ENCODE peak calls at places on chromosomes 6 and 20, in seven cellular contexts. U, G, J, H, L, K and C are unnamed samples. For H3K4me1, the result is how much of the 10 kb centered on the place peaks cover.

GRCh38 chr6:127484207-127484858 is 25.1 kb upstream of the KIAA0408 start:
- DNase-seq in U (no peak), G (no peak), J (peak), H (no peak), L (no peak), K (no peak), C (no peak)

GRCh38 chr6:31771992-31772358 is 5.2 kb downstream of the VWA7 start:
- DNase-seq in U (no peak), G (no peak), J (no peak), H (no peak), L (no peak), K (no peak), C (no peak)

GRCh38 chr20:37484386-37484785 is 36.7 kb upstream of the NNAT start:
- DNase-seq in U (no peak), G (no peak), J (no peak), H (no peak), L (no peak), K (no peak), C (no peak)

GRCh38 chr6:126804255-126805064 is 314.0 kb upstream of the RSPO3 start:
- DNase-seq in U (no peak), G (no peak), J (peak), H (no peak), L (peak), K (no peak), C (peak)

GRCh38 chr20:20930500-20930899 is 175.7 kb downstream of the LINC00237 start:
- DNase-seq in U (no peak), G (no peak), J (no peak), H (no peak), L (no peak), K (no peak), C (no peak)

GRCh38 chr20:3403741-3404140 is 3.7 kb downstream of the DNAAF9 start:
- DNase-seq in U (no peak), G (no peak), J (no peak), H (no peak), L (no peak), K (no peak), C (no peak)

GRCh38 chr6:132830236-132830799 is 15.9 kb downstream of the RPS12 start:
- DNase-seq in U (no peak), G (no peak), J (no peak), H (no peak), L (no peak), K (no peak), C (no peak)

GRCh38 chr20:38878798-38879197 is 47.4 kb upstream of the FAM83D start:
- DNase-seq in U (no peak), G (no peak), J (no peak), H (no peak), L (no peak), K (no peak), C (no peak)

GRCh38 chr6:166335378-166336366 is 6.7 kb downstream of the SFT2D1 start:
- DNase-seq in U (no peak), G (no peak), J (no peak), H (no peak), L (no peak), K (no peak), C (no peak)

GRCh38 chr20:52118233-52118632 is 73.3 kb downstream of the ZFP64 start:
- DNase-seq in U (no peak), G (no peak), J (no peak), H (no peak), L (no peak), K (no peak), C (no peak)

GRCh38 chr6:158312672-158313397 is 570 bp downstream of the TULP4 start:
- DNase-seq in U (no peak), G (no peak), J (no peak), H (no peak), L (no peak), K (no peak), C (no peak)

GRCh38 chr20:63023836-63024571 is 17.2 kb upstream of the BHLHE23 start:
- DNase-seq in U (no peak), G (no peak), J (no peak), H (peak), L (no peak), K (no peak), C (peak)

GRCh38 chr6:161056451-161056850 is 64.9 kb downstream of the MAP3K4 start:
- DNase-seq in U (no peak), G (no peak), J (no peak), H (no peak), L (no peak), K (no peak), C (no peak)

GRCh38 chr6:26471970-26472369 is 14.2 kb downstream of the BTN2A1 start:
- DNase-seq in U (no peak), G (no peak), J (no peak), H (no peak), L (no peak), K (no peak), C (no peak)

GRCh38 chr20:41045680-41046079 is 17.1 kb downstream of the TOP1 start:
- DNase-seq in U (no peak), G (no peak), J (no peak), H (no peak), L (no peak), K (no peak), C (no peak)

GRCh38 chr6:36786055-36786675 is 53.1 kb downstream of the CPNE5 start:
- DNase-seq in U (no peak), G (no peak), J (no peak), H (no peak), L (no peak), K (no peak), C (no peak)

GRCh38 chr6:36780517-36781210 is 58.6 kb downstream of the CPNE5 start:
- DNase-seq in U (no peak), G (peak), J (no peak), H (peak), L (no peak), K (no peak), C (no peak)

GRCh38 chr6:36784379-36784636 is 54.9 kb downstream of the CPNE5 start:
- DNase-seq in U (no peak), G (no peak), J (no peak), H (no peak), L (no peak), K (no peak), C (no peak)

GRCh38 chr6:36781669-36782068 is 57.6 kb downstream of the CPNE5 start:
- DNase-seq in U (no peak), G (no peak), J (no peak), H (no peak), L (no peak), K (no peak), C (no peak)

DNA sequence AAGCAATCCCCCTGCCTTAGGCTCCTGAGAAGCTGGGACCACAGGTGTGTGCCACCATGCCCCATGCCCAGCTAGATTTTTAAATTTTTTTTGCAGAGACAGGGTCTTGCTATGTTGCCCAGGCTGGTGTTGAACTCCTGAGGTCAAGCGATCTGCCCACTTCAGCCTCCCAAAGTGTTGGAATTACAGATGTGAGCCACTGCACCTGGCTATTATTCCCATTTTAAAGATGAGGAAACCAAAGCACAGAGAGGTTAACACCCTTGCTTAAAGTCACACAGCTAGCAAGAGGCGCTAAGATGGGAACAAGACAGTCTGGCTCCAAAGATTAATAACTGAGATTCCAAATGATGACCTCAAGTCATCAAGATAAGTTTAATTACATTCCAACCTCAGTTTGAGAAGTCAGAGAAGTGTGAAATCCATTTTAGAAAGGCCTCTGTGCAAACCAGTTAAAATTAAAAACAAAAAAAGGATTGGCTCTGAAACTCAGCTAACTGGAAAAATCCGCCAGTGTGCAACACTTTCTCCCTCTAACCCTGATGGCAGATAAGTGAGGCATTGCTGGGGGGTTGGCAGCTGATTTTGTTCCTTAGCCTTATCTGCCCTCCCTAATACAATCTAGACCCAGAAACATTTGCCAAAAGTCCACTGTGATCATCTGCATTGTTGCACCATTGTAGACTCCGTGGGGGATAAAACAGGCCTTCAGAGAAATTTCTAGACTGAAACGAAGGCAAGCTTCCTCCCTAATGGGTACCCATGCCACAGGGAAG is 55.5 kb downstream of the CPNE5 start:
- DNase-seq in U (no peak), G (no peak), J (no peak), H (no peak), L (no peak), K (no peak), C (no peak)
- H3K4me1 ChIP-seq in U (under half), G (under half), J (under half), H (under half), L (under half), K (under half), C (under half)

DNA sequence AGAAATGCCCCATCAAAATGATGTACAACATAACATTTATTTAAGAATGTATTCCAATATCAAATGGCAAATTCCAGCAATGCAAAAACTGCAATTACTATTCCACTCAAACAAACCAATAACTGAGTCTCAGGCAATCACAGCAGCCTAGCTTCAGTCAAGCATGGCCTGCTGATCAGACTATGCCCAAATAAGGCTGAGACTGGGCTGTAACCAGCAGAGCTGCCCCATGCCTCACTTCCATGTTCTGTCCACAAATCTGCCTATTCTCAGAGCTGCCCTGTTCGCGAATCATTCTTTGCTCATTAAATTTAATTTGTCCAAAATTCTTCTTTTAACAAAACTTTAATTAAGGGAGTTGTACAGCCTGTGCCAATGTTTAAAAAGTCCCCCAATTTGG is 155.4 kb downstream of the FNDC1 start:
- DNase-seq in U (no peak), G (no peak), J (no peak), H (no peak), L (no peak), K (no peak), C (no peak)
- H3K27ac ChIP-seq in U (no peak), G (no peak), J (no peak), H (no peak), L (no peak), K (no peak), C (no peak)

GRCh38 chr6:46015119-46015968 is at the start of gene CLIC5:
- DNase-seq in U (peak), G (peak), J (peak), H (peak), L (peak), K (peak), C (peak)

GRCh38 chr6:46016063-46016608 is 476 bp upstream of the CLIC5 start:
- DNase-seq in U (no peak), G (no peak), J (no peak), H (no peak), L (no peak), K (no peak), C (no peak)

GRCh38 chr6:46014511-46015118 is 1.0 kb downstream of the CLIC5 start:
- DNase-seq in U (no peak), G (no peak), J (no peak), H (peak), L (peak), K (peak), C (no peak)

GRCh38 chr6:46013639-46014038 is 2.0 kb downstream of the CLIC5 start:
- DNase-seq in U (no peak), G (no peak), J (no peak), H (no peak), L (no peak), K (no peak), C (no peak)

GRCh38 chr6:46014054-46014453 is 1.6 kb downstream of the CLIC5 start:
- DNase-seq in U (no peak), G (no peak), J (no peak), H (no peak), L (no peak), K (no peak), C (no peak)
- H3K4me3 ChIP-seq in U (no peak), G (no peak), J (no peak), H (peak), L (no peak), K (peak), C (no peak)

GRCh38 chr6:11437824-11438459 is 99.6 kb upstream of the TMEM170B start:
- DNase-seq in U (no peak), G (no peak), J (no peak), H (no peak), L (no peak), K (no peak), C (no peak)
- H3K4me1 ChIP-seq in U (under half), G (under half), J (under half), H (under half), L (under half), K (under half), C (under half)

GRCh38 chr6:74554041-74554440 is 651.8 kb downstream of the COL12A1 start:
- DNase-seq in U (no peak), G (no peak), J (no peak), H (no peak), L (no peak), K (no peak), C (no peak)

GRCh38 chr6:74551896-74552295 is 654.0 kb downstream of the COL12A1 start:
- DNase-seq in U (no peak), G (no peak), J (no peak), H (no peak), L (no peak), K (no peak), C (no peak)

DNA sequence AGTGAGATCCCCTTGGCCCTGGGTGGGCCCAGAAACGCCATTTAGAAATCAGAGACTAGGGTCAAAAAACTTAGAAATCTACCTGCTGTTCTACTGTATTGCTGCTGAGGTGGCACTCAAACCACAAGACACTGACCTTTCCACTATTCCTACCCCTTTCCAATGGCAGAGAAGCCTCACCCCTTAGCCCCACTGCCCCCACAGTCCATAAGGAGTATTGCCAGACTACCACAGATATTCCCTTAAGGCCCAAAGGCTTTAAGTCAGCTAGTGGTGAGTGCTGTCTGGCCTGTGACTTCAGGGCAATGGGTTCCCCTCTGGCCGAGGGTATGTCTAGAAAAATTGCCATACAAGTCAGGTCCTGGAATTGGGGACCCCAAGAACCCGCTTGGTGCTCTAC is 656.1 kb downstream of the COL12A1 start:
- DNase-seq in U (no peak), G (no peak), J (no peak), H (no peak), L (no peak), K (no peak), C (no peak)
- H3K27ac ChIP-seq in U (no peak), G (no peak), J (no peak), H (no peak), L (no peak), K (no peak), C (no peak)

DNA sequence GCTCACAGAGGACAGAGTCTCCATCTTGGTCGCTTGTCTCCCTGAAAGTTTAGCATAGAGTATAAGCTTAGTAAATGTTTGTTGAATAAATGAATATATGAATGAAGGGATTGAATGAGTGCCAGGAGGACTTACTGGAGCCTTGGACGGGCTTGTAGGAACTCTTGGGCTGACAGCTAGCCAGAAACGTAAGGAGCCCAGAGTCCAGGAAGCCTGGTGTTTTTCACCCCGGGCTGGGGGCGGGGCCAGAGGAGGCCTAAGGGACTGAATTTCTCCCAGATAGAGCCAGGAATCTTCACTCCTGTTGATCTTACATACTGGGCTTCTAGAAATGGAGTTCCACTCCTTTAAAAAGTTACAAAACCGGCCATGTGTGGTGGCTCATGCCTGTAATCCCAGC is 68.5 kb upstream of the SRSF6 start:
- DNase-seq in U (no peak), G (no peak), J (no peak), H (no peak), L (no peak), K (peak), C (no peak)
- H3K4me3 ChIP-seq in U (no peak), G (no peak), J (no peak), H (no peak), L (no peak), K (no peak), C (no peak)

GRCh38 chr6:108651781-108652227 is 91.1 kb downstream of the FOXO3 start:
- DNase-seq in U (peak), G (peak), J (no peak), H (no peak), L (peak), K (no peak), C (no peak)
- H3K4me1 ChIP-seq in U (half or more), G (half or more), J (under half), H (under half), L (under half), K (half or more), C (half or more)

DNA sequence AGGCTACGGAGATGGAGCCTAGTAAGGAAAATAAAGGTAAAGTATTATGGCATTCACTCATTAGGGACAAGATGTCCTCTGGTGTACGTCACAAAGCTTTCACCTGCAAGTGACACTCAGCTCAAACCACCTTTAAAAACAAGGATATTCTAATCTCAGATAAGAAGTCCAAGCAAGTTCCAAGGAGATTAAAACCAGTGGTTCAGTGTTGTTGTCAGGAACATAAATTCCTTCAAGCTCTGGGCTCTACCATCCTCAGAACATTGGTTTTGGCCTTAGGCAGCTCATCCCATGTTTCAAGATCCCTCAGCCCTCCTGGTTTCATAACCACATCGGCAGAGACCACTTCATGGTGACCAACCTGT is 116.5 kb downstream of the LY86 start:
- DNase-seq in U (no peak), G (no peak), J (no peak), H (no peak), L (no peak), K (no peak), C (no peak)
- H3K27ac ChIP-seq in U (no peak), G (no peak), J (no peak), H (peak), L (no peak), K (no peak), C (no peak)